ENCODE peak calls at places on chromosomes 13 and 19, in six cellular contexts. J, W, V, M, P and Y are unnamed samples.

GRCh38 chr19:17539288-17540117 is 15.9 kb upstream of the COLGALT1 start:
- DNase-seq in J (peak; percentile 99), W (peak; percentile 91), V (peak; percentile 87), M (peak; percentile 93), P (peak; percentile 42), Y (no peak)

GRCh38 chr13:109778102-109778542 is 8.3 kb downstream of the IRS2 start:
- DNase-seq in J (no peak), W (peak; percentile 23), V (no peak), M (no peak), P (peak; percentile 55), Y (no peak)

GRCh38 chr13:79246575-79246949 is 159.5 kb downstream of the RBM26 start:
- DNase-seq in J (no peak), W (no peak), V (no peak), M (no peak), P (no peak), Y (no peak)

GRCh38 chr13:107208889-107209288 is 641.0 kb upstream of the ARGLU1 start:
- DNase-seq in J (no peak), W (no peak), V (no peak), M (peak; percentile 1), P (no peak), Y (no peak)

GRCh38 chr19:17339088-17339741 is 1.9 kb downstream of the GTPBP3 start:
- DNase-seq in J (peak; percentile 63), W (no peak), V (no peak), M (no peak), P (no peak), Y (no peak)

GRCh38 chr19:32406161-32407003 is 812 bp downstream of the DPY19L3 start:
- DNase-seq in J (peak; percentile 18), W (no peak), V (no peak), M (peak; percentile 24), P (no peak), Y (no peak)

GRCh38 chr19:12975221-12975756 is 5.9 kb downstream of the DAND5 start:
- DNase-seq in J (peak; percentile 87), W (no peak), V (no peak), M (no peak), P (no peak), Y (no peak)

GRCh38 chr19:9936151-9937000 is at the start of gene OLFM2:
- DNase-seq in J (peak; percentile 93), W (peak; percentile 76), V (peak; percentile 55), M (no peak), P (no peak), Y (no peak)

GRCh38 chr13:70523622-70524021 is 415.4 kb upstream of the KLHL1 start:
- DNase-seq in J (peak; percentile 49), W (no peak), V (no peak), M (no peak), P (no peak), Y (no peak)

GRCh38 chr13:33108620-33109019 is 92.4 kb downstream of the KL start:
- DNase-seq in J (no peak), W (no peak), V (no peak), M (peak; percentile 83), P (no peak), Y (no peak)

GRCh38 chr13:90415902-90416301 is 931.6 kb upstream of the MIR17HG start:
- DNase-seq in J (no peak), W (no peak), V (no peak), M (no peak), P (no peak), Y (no peak)

GRCh38 chr19:55642153-55643002 is 1.1 kb upstream of the ZNF581 start:
- DNase-seq in J (peak; percentile 47), W (no peak), V (peak; percentile 50), M (peak; percentile 44), P (no peak), Y (no peak)

GRCh38 chr13:29707876-29708543 is 112.5 kb upstream of the SLC7A1 start:
- DNase-seq in J (peak; percentile 41), W (peak; percentile 53), V (peak; percentile 60), M (peak; percentile 62), P (no peak), Y (no peak)

GRCh38 chr19:17673937-17674799 is 14.0 kb downstream of the UNC13A start:
- DNase-seq in J (peak; percentile 54), W (no peak), V (no peak), M (no peak), P (no peak), Y (no peak)

GRCh38 chr19:33715462-33715861 is 81.2 kb upstream of the KCTD15 start:
- DNase-seq in J (no peak), W (no peak), V (no peak), M (no peak), P (no peak), Y (no peak)

GRCh38 chr19:8512115-8512967 is 1.6 kb downstream of the ZNF414 start:
- DNase-seq in J (peak; percentile 87), W (no peak), V (no peak), M (no peak), P (no peak), Y (no peak)

GRCh38 chr13:99406799-99407201 is 94.5 kb upstream of the TM9SF2 start:
- DNase-seq in J (no peak), W (no peak), V (no peak), M (no peak), P (no peak), Y (no peak)

GRCh38 chr13:93861818-93862217 is 617.7 kb downstream of the DCT start:
- DNase-seq in J (no peak), W (peak; percentile 48), V (peak; percentile 8), M (peak; percentile 81), P (peak; percentile 44), Y (peak; percentile 38)

GRCh38 chr13:28530729-28531194 is 35.8 kb upstream of the FLT1 start:
- DNase-seq in J (no peak), W (no peak), V (no peak), M (peak; percentile 31), P (no peak), Y (no peak)

GRCh38 chr19:13974073-13974472 is 21.8 kb downstream of the DCAF15 start:
- DNase-seq in J (peak; percentile 66), W (peak; percentile 61), V (peak; percentile 78), M (no peak), P (peak; percentile 59), Y (no peak)

GRCh38 chr13:111947026-111947810 is 119.7 kb upstream of the SOX1 start:
- DNase-seq in J (no peak), W (no peak), V (no peak), M (no peak), P (no peak), Y (no peak)

GRCh38 chr19:38502410-38503143 is 69.1 kb downstream of the RYR1 start:
- DNase-seq in J (no peak), W (no peak), V (no peak), M (no peak), P (no peak), Y (no peak)
- TF ChIP-seq CTCF in J (no peak), W (no peak), V (no peak), M (no peak), P (no peak), Y (no peak)

GRCh38 chr19:40721140-40721486 is 4.2 kb downstream of the ITPKC start:
- DNase-seq in J (no peak), W (no peak), V (no peak), M (no peak), P (no peak), Y (no peak)

GRCh38 chr19:40717325-40717879 is 490 bp downstream of the ITPKC start:
- DNase-seq in J (no peak), W (no peak), V (no peak), M (no peak), P (no peak), Y (no peak)

GRCh38 chr19:40718774-40719391 is 2.0 kb downstream of the ITPKC start:
- DNase-seq in J (no peak), W (peak; percentile 89), V (peak; percentile 61), M (peak; percentile 44), P (no peak), Y (no peak)

GRCh38 chr19:40717880-40718773 is 1.2 kb downstream of the ITPKC start:
- DNase-seq in J (no peak), W (peak; percentile 49), V (peak; percentile 6), M (no peak), P (no peak), Y (no peak)

GRCh38 chr19:40719414-40719894 is 2.5 kb downstream of the ITPKC start:
- DNase-seq in J (no peak), W (no peak), V (no peak), M (no peak), P (no peak), Y (no peak)
- H3K4me3 ChIP-seq in J (peak overlapping the region; percentile 70), W (peak overlapping the region; percentile 84), V (peak overlapping the region; percentile 66), M (peak overlapping the region; percentile 93), P (peak overlapping the region; percentile 61), Y (peak overlapping the region; percentile 74)

GRCh38 chr19:5170329-5170745 is 170.3 kb downstream of the PTPRS start:
- DNase-seq in J (peak; percentile 58), W (no peak), V (no peak), M (no peak), P (no peak), Y (no peak)
- TF ChIP-seq CTCF in J (peak; percentile 63), W (peak; percentile 17), V (peak; percentile 54), M (peak; percentile 62), P (peak; percentile 49), Y (peak; percentile 60)

DNA sequence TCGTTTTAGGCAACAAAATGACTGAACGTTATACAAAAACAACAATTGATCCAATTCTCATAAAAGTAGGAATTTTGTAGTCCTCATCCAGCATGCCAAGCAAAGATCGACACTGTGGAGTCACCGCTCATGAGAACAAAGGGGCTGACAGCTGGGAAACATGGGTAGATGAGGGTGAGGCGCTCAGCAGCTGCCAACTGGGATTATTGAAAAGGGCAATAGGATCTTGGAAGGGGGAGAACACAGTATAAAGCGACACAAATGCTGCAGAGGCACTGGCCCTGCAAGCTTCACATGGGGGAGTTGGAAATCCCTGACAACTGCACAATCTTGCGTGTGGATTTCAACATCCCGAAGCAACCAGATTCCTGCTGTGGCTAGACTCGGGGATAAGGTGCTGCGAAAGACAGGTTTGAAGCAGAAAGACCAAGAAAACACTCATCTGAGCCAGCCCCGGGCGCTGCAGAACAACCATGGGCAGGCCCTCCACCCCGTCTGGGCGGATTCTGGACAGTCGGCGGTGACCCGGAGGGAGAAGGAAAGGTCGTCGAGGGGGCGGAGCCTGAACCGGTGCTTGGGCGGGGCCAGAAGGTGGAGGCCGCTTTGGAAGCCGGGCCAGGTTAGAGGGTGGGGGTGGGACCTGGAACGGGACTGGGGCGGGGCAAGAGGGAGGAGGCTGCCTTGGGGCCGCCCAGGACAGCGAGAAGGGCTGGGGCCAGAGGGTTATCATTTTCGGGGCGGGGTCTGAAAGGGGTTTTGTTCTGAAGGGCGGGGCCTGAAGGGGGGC is 5.2 kb upstream of the ZNF765 start:
- DNase-seq in J (peak; percentile 11), W (no peak), V (no peak), M (no peak), P (no peak), Y (no peak)
- H3K4me3 ChIP-seq in J (no peak overlapping the region), W (no peak overlapping the region), V (no peak overlapping the region), M (no peak overlapping the region), P (no peak overlapping the region), Y (no peak overlapping the region)

GRCh38 chr19:50460161-50460765 is 16.0 kb upstream of the EMC10 start:
- DNase-seq in J (no peak), W (no peak), V (no peak), M (peak; percentile 43), P (peak; percentile 64), Y (peak; percentile 92)
- TF ChIP-seq CTCF in J (no peak), W (no peak), V (no peak), M (no peak), P (peak; percentile 51), Y (peak; percentile 59)

GRCh38 chr19:45601115-45601514 is 897 bp downstream of the GPR4 start:
- DNase-seq in J (no peak), W (no peak), V (no peak), M (no peak), P (no peak), Y (no peak)
- H3K4me3 ChIP-seq in J (no peak overlapping the region), W (no peak overlapping the region), V (no peak overlapping the region), M (peak overlapping the region; percentile 78), P (no peak overlapping the region), Y (no peak overlapping the region)

GRCh38 chr13:76223565-76223964 is 587.4 kb downstream of the LMO7 start:
- DNase-seq in J (no peak), W (no peak), V (no peak), M (peak; percentile 11), P (no peak), Y (no peak)
- TF ChIP-seq CTCF in J (no peak), W (peak; percentile 10), V (peak; percentile 21), M (peak; percentile 34), P (no peak), Y (no peak)